ENCODE peak calls at places on chromosomes 3 and 15, in eight cellular contexts. R is left ventricle myocardium inferior, P is lower leg skin, F is BE2C, U is AG04449, G is fibroblast of lung, H is sigmoid colon, E is lower lobe of right lung. Q is an unnamed sample.

GRCh38 chr3:138888569-138888968 is 53.8 kb upstream of the PIK3CB start:
- DNase-seq in H (no peak), G (no peak), F (no peak), R (no peak), E (no peak), P (no peak), U (no peak), Q (no peak)

GRCh38 chr3:23800731-23801130 is 5.0 kb upstream of the UBE2E1 start:
- DNase-seq in R (no peak), E (no peak), H (no peak), P (no peak), G (peak), U (no peak), F (no peak), Q (peak)

GRCh38 chr3:89059201-89059600 is 48.2 kb upstream of the EPHA3 start:
- DNase-seq in R (no peak), F (no peak), G (peak), P (peak), U (peak), H (no peak), E (peak), Q (peak)

GRCh38 chr3:50347187-50347813 is 1.8 kb upstream of the ZMYND10 start:
- DNase-seq in F (peak), U (no peak), R (peak), G (peak), H (peak), E (peak), P (no peak), Q (peak)

GRCh38 chr15:95208988-95209387 is 977.6 kb downstream of the MCTP2 start:
- DNase-seq in U (no peak), P (no peak), H (no peak), E (no peak), R (no peak), G (peak), F (no peak), Q (no peak)

GRCh38 chr3:140219923-140220452 is 285.0 kb downstream of the CLSTN2 start:
- DNase-seq in E (no peak), G (no peak), H (no peak), R (no peak), F (no peak), U (no peak), P (no peak), Q (no peak)

GRCh38 chr3:52609316-52609815 is 73.0 kb downstream of the UQCC5 start:
- DNase-seq in F (no peak), P (no peak), G (no peak), E (no peak), R (no peak), H (no peak), U (no peak), Q (no peak)

GRCh38 chr3:122167630-122168029 is 15.8 kb upstream of the CASR start:
- DNase-seq in G (no peak), F (no peak), R (no peak), U (no peak), P (no peak), E (no peak), H (no peak), Q (no peak)

GRCh38 chr3:140068512-140068911 is 133.5 kb downstream of the CLSTN2 start:
- DNase-seq in H (no peak), P (no peak), F (no peak), E (no peak), G (no peak), R (no peak), U (no peak), Q (no peak)

GRCh38 chr3:114624676-114625181 is 330.9 kb downstream of the TIGIT start:
- DNase-seq in E (peak), G (peak), P (peak), U (peak), F (peak), H (peak), R (peak), Q (peak)

GRCh38 chr3:172659246-172660002 is 51.4 kb downstream of the NCEH1 start:
- DNase-seq in E (no peak), R (no peak), G (no peak), U (no peak), F (no peak), P (no peak), H (no peak), Q (no peak)

GRCh38 chr3:106683931-106684330 is 693.3 kb upstream of the CCDC54 start:
- DNase-seq in H (no peak), U (no peak), G (peak), R (no peak), E (no peak), P (no peak), F (no peak), Q (no peak)

GRCh38 chr15:42084465-42085235 is 9.7 kb downstream of the PLA2G4D start:
- DNase-seq in H (no peak), R (peak), P (no peak), F (peak), E (peak), U (no peak), G (peak), Q (peak)

GRCh38 chr3:191728186-191728585 is 267.2 kb downstream of the PYDC2 start:
- DNase-seq in F (no peak), H (no peak), U (no peak), P (no peak), G (no peak), E (no peak), R (no peak), Q (no peak)

GRCh38 chr3:29338981-29339833 is 58.3 kb downstream of the RBMS3 start:
- DNase-seq in P (no peak), F (no peak), E (no peak), U (no peak), H (no peak), G (peak), R (no peak), Q (no peak)

GRCh38 chr15:27341780-27342343 is 370.9 kb downstream of the GABRG3 start:
- DNase-seq in P (no peak), E (no peak), R (no peak), F (no peak), G (no peak), H (no peak), U (no peak), Q (no peak)

GRCh38 chr15:75455982-75456531 is 4.6 kb upstream of the SIN3A start:
- DNase-seq in U (no peak), H (no peak), E (peak), G (peak), F (no peak), R (no peak), P (no peak), Q (peak)
- H3K4me3 ChIP-seq in U (peak), H (peak), E (peak), G (peak), F (peak), R (peak), P (peak), Q (peak)

GRCh38 chr3:196969660-196970546 is 1.3 kb upstream of the PIGZ start:
- DNase-seq in E (peak), G (peak), U (no peak), R (peak), H (no peak), F (peak), P (no peak), Q (peak)
- TF ChIP-seq CTCF in E (peak), G (peak), U (peak), R (peak), H (peak), F (no peak), P (no peak), Q (peak)

GRCh38 chr3:69119138-69119537 is 3.3 kb downstream of the LMOD3 start:
- DNase-seq in R (no peak), H (no peak), E (no peak), G (no peak), F (no peak), P (no peak), U (no peak), Q (no peak)
- H3K4me3 ChIP-seq in R (peak), H (no peak), E (no peak), G (no peak), F (no peak), P (no peak), U (no peak), Q (no peak)

GRCh38 chr3:189049458-189050231 is 122.1 kb upstream of the TPRG1 start:
- DNase-seq in R (no peak), P (no peak), F (no peak), H (no peak), G (no peak), U (no peak), E (no peak), Q (no peak)
- TF ChIP-seq CTCF in R (no peak), P (no peak), F (no peak), H (no peak), G (no peak), U (no peak), E (no peak), Q (peak)

GRCh38 chr3:47476644-47477199 is 981 bp upstream of the SCAP start:
- DNase-seq in P (no peak), H (no peak), G (no peak), U (no peak), E (no peak), F (no peak), R (no peak), Q (no peak)
- H3K4me3 ChIP-seq in P (no peak), H (peak), G (peak), U (peak), E (peak), F (no peak), R (peak), Q (peak)

DNA sequence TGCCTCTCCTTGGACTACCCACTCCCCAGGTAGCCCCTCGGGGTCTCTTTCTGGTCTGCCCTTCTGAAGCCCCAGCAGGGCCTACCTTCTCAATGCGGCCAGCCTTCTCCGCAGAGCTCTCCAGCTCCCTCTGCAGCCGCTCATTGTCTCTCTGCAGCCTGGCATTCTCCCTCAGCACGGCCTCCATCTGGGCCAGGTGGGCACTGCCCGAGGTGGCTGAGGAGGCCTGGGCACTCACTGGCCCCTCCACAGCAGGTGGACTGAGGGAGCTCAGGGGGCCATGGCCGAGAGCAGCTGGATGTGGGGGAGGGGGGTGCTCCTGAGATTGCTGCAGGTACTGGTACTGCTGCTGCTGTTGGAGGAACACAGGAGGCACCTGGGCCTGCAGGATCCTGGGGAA is 6.8 kb downstream of the AMOTL2 start:
- DNase-seq in G (no peak), U (no peak), R (no peak), E (no peak), P (no peak), H (peak), F (no peak), Q (no peak)
- TF ChIP-seq CTCF in G (peak), U (no peak), R (no peak), E (no peak), P (no peak), H (no peak), F (no peak), Q (peak)

GRCh38 chr3:27681249-27681748 is 40.8 kb downstream of the EOMES start:
- DNase-seq in H (no peak), U (peak), R (no peak), E (no peak), G (peak), F (peak), P (no peak), Q (peak)
- H3K4me3 ChIP-seq in H (peak), U (no peak), R (peak), E (peak), G (peak), F (peak), P (no peak), Q (peak)

GRCh38 chr3:152539191-152539764 is 270.5 kb downstream of the MBNL1 start:
- DNase-seq in F (no peak), E (no peak), P (no peak), R (no peak), U (no peak), H (no peak), G (no peak), Q (no peak)
- TF ChIP-seq CTCF in F (peak), E (no peak), P (no peak), R (no peak), U (no peak), H (no peak), G (no peak), Q (no peak)

DNA sequence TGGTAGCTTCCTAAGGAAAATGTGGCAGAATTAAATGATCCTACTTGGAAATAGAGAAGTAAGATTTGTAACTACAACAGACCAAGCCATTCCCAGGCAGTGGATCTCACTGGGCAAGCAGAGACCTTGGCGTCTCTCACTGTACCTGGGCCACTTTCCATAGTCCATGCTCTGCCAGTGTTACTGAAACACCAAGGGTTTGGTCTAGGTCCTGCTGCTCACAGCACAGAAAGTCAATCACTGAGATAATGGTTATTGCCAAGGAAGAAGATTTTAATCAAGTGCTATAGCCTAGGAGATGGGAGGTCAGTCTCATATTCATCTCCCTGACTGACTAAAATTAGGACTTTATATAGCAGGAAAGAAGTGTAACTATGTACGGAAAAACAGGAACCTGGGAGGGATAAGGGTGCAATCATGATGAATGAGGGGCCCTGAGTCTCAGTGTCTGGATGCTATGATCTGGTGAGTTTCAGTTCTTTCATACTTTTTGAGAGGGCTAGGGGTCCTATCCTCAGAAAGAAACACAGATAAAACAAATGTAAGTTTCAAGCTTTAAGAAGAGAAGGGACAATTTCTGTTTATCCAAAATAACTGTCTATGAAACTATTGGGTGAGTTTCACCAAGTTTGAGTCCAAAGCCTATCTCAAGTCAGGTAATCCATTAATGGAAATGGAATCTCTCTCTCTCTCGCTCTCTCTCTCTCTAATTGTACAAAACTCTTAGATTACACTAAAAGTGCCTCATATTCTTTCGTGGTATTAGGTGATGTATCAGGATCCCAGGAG is 20.6 kb downstream of the GPR15 start:
- DNase-seq in F (no peak), E (no peak), U (no peak), H (no peak), P (no peak), G (no peak), R (no peak), Q (no peak)
- H3K4me3 ChIP-seq in F (no peak), E (no peak), U (no peak), H (no peak), P (no peak), G (no peak), R (no peak), Q (no peak)

Q was measured in astrocyte of the spinal cord.